ENCODE peak calls at places on chromosomes 11 and 22, in four cellular contexts. H, X, S and T are unnamed samples.

GRCh38 chr22:33328789-33329296 is 270.7 kb upstream of the SYN3 start:
- DNase-seq in H (no peak), X (no peak), S (no peak), T (no peak)

GRCh38 chr11:111918390-111919256 is at the start of gene C11orf52:
- DNase-seq in H (peak; percentile 56), X (no peak), S (no peak), T (no peak)

GRCh38 chr11:6736495-6737121 is 35.2 kb downstream of the OR2AG2 start:
- DNase-seq in H (no peak), X (no peak), S (no peak), T (no peak)

GRCh38 chr11:96524475-96524874 is 134.7 kb downstream of the JRKL start:
- DNase-seq in H (no peak), X (no peak), S (no peak), T (no peak)

GRCh38 chr11:110198031-110198729 is 98.2 kb downstream of the RDX start:
- DNase-seq in H (no peak), X (no peak), S (no peak), T (no peak)

GRCh38 chr11:108093128-108093904 is 28.1 kb upstream of the ACAT1 start:
- DNase-seq in H (no peak), X (no peak), S (no peak), T (no peak)

GRCh38 chr11:123640677-123641494 is 13.5 kb downstream of the SCN3B start:
- DNase-seq in H (no peak), X (peak; percentile 81), S (no peak), T (no peak)

GRCh38 chr22:38612217-38613006 is 42.4 kb upstream of the DMC1 start:
- DNase-seq in H (no peak), X (no peak), S (no peak), T (no peak)

GRCh38 chr11:71342951-71343827 is 90.8 kb upstream of the SHANK2 start:
- DNase-seq in H (no peak), X (peak; percentile 74), S (no peak), T (no peak)

GRCh38 chr11:66283461-66284105 is 5.4 kb downstream of the YIF1A start:
- DNase-seq in H (no peak), X (peak; percentile 58), S (no peak), T (no peak)

GRCh38 chr22:44305888-44306287 is 6.9 kb downstream of the SHISAL1 start:
- DNase-seq in H (peak; percentile 66), X (no peak), S (peak; percentile 32), T (peak; percentile 90)

GRCh38 chr11:128463386-128463829 is 124.0 kb downstream of the ETS1 start:
- DNase-seq in H (peak; percentile 59), X (peak; percentile 39), S (no peak), T (no peak)

GRCh38 chr11:36454991-36455611 is 55.0 kb downstream of the TRAF6 start:
- DNase-seq in H (peak; percentile 44), X (no peak), S (no peak), T (no peak)

GRCh38 chr11:57461841-57462489 is 1.6 kb downstream of the RTN4RL2 start:
- DNase-seq in H (no peak), X (no peak), S (no peak), T (no peak)

GRCh38 chr22:19799322-19800190 is 39.0 kb downstream of the TBX1 start:
- DNase-seq in H (no peak), X (peak; percentile 95), S (peak; percentile 80), T (peak; percentile 75)

GRCh38 chr11:78801161-78801884 is 226.7 kb upstream of the NARS2 start:
- DNase-seq in H (peak; percentile 49), X (no peak), S (peak; percentile 74), T (peak; percentile 86)

GRCh38 chr11:124762077-124762623 is at the start of gene ESAM:
- DNase-seq in H (no peak), X (peak; percentile 85), S (no peak), T (no peak)

GRCh38 chr11:64436025-64436424 is 77.1 kb downstream of the RPS6KA4 start:
- DNase-seq in H (no peak), X (no peak), S (no peak), T (peak; percentile 32)

GRCh38 chr22:35681454-35682050 is 33.3 kb downstream of the APOL6 start:
- DNase-seq in H (no peak), X (no peak), S (no peak), T (no peak)

GRCh38 chr11:86942212-86942611 is 13.0 kb downstream of the FZD4 start:
- DNase-seq in H (no peak), X (no peak), S (no peak), T (no peak)

GRCh38 chr11:61486004-61486615 is 22.4 kb upstream of the LRRC10B start:
- DNase-seq in H (no peak), X (no peak), S (no peak), T (no peak)

GRCh38 chr11:104653011-104653806 is 245.1 kb downstream of the CASP12 start:
- DNase-seq in H (no peak), X (peak; percentile 17), S (no peak), T (no peak)

GRCh38 chr22:46774456-46775363 is 12.3 kb downstream of the TBC1D22A start:
- DNase-seq in H (no peak), X (no peak), S (no peak), T (no peak)

GRCh38 chr11:95076416-95076815 is 9.7 kb downstream of the SRSF8 start:
- DNase-seq in H (peak; percentile 71), X (no peak), S (peak; percentile 73), T (no peak)

GRCh38 chr11:66264893-66265292 is 3.5 kb upstream of the RAB1B start:
- DNase-seq in H (no peak), X (peak; percentile 59), S (no peak), T (no peak)

GRCh38 chr11:6377902-6378694 is 12.2 kb upstream of the SMPD1 start:
- DNase-seq in H (no peak), X (no peak), S (no peak), T (no peak)

GRCh38 chr11:12901874-12902481 is 107.1 kb upstream of the RASSF10 start:
- DNase-seq in H (no peak), X (no peak), S (no peak), T (no peak)

GRCh38 chr11:115322553-115323203 is 181.5 kb downstream of the CADM1 start:
- DNase-seq in H (no peak), X (no peak), S (no peak), T (no peak)

GRCh38 chr11:121132211-121132976 is 31.4 kb downstream of the TECTA start:
- DNase-seq in H (no peak), X (peak; percentile 27), S (no peak), T (no peak)
- TF ChIP-seq CTCF in H (no peak), X (no peak), S (no peak), T (no peak)

DNA sequence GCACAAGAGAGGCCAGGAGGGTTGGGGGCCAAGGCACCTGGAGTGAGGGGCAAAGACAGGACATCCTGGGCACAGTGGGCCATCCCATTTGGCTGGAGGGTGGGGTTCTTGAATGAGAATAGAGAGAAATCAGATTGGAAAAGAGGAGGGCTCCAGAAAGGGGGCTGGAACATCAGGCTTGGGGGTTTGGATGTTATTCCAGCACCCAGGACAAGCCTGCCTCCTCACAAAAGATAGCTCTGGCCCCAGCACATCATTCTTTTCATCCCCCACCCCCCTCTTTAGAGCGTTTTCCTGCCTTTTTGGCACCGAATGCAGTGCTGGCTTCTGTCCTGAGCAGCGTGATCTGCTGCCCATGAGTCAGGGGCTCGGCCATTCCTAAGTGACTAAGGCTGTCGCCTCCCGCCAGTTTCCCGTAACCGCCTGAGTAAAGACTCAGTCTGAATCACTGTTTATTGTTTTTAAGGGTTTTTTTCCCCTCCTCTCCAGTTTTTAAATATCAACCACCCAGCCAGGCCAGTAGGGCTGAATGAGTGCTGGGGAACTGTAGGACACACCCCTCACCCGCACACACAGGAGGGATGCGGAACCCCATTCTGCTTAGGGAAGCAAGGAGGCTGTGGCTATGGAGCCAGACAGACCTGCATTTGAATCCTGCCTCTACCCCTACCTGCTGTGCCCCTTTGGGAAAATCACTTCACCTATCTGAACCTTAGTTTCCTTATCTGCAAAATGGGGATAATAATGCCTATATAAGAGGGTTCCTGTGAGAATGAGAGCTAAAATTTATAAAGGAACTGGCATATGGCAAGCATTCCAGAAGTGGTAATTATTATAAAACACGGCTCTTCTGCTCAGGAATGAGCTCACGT is 32.4 kb upstream of the NAV2 start:
- DNase-seq in H (peak; percentile 77), X (peak; percentile 60), S (peak; percentile 83), T (peak; percentile 96)
- TF ChIP-seq EP300 in H (peak; percentile 80), X (peak; percentile 60), S (peak; percentile 95), T (peak; percentile 85)

GRCh38 chr22:31611065-31611760 is 50.8 kb downstream of the PISD start:
- DNase-seq in H (peak; percentile 61), X (peak; percentile 74), S (no peak), T (peak; percentile 73)
- TF ChIP-seq CTCF in H (no peak), X (no peak), S (no peak), T (no peak)

GRCh38 chr22:42379961-42380537 is 52.2 kb downstream of the NFAM1 start:
- DNase-seq in H (no peak), X (no peak), S (no peak), T (no peak)
- TF ChIP-seq EP300 in H (no peak), X (no peak), S (no peak), T (no peak)

GRCh38 chr11:4094348-4095291 is at the start of gene RRM1:
- DNase-seq in H (peak; percentile 95), X (peak; percentile 94), S (peak; percentile 89), T (peak; percentile 98)

GRCh38 chr11:4092031-4092430 is 2.6 kb upstream of the RRM1 start:
- DNase-seq in H (no peak), X (no peak), S (no peak), T (no peak)

GRCh38 chr11:4098026-4098621 is 3.5 kb downstream of the RRM1 start:
- DNase-seq in H (no peak), X (no peak), S (no peak), T (no peak)

GRCh38 chr11:4093519-4094347 is 866 bp upstream of the RRM1 start:
- DNase-seq in H (no peak), X (no peak), S (no peak), T (no peak)

DNA sequence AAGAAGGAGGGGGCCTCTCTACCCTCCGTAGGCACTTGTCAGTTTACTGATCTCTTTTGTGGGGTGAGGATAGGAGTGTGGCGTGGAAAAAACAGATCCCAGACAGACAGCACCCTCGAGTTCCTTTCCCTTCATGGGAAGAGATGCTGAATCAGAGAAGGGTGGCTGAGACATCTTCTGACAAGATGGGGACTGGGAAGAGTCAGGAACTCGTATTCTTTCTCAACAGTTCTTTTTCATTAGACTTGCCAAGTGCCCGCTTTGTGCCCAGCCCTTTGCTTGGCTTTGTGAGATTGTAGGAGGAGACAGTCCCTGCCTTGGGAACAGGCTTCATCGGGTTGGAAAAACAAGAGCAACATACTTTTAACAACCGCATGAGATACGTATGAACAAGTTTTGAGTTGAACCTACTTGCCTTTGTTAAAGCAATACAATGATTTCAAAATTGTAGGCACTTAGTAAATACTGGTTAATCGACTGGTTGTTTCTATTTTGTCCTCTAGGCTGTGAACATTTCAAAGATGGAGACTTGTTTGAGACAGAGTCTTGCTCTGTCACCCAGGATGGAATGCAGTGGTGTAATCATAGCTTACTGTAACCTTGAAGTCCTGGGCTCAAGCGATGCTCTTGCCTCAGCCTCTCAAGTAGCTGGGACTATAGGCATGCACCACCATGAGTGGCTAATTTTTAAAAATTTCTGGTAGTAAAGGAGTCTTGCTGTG is 1.1 kb downstream of the RRM1 start:
- DNase-seq in H (no peak), X (peak; percentile 27), S (no peak), T (no peak)
- TF ChIP-seq CTCF in H (no peak), X (no peak), S (no peak), T (no peak)

GRCh38 chr11:119480375-119481020 is 57.5 kb upstream of the THY1 start:
- DNase-seq in H (no peak), X (no peak), S (no peak), T (no peak)

GRCh38 chr11:119482561-119483001 is 59.6 kb upstream of the THY1 start:
- DNase-seq in H (no peak), X (no peak), S (no peak), T (no peak)

GRCh38 chr11:119479685-119480275 is 56.8 kb upstream of the THY1 start:
- DNase-seq in H (no peak), X (no peak), S (no peak), T (no peak)

GRCh38 chr11:119481667-119482400 is 58.9 kb upstream of the THY1 start:
- DNase-seq in H (no peak), X (no peak), S (no peak), T (no peak)

GRCh38 chr11:119481021-119481666 is 58.2 kb upstream of the THY1 start:
- DNase-seq in H (peak; percentile 81), X (peak; percentile 92), S (peak; percentile 93), T (peak; percentile 90)
- TF ChIP-seq EP300 in H (no peak), X (no peak), S (peak; percentile 39), T (no peak)